ENCODE peak calls at places on chromosomes 1 and 21, in seven cellular contexts. J is SW 1271, N is head of caudate nucleus, I is NCI-H1436, W is lower lobe of right lung, K is AML-193, P is NCI-H2029 treated with DMSO at 0.1 percent for 48 hours. G is an unnamed sample.

GRCh38 chr1:33327587-33328325 is 6.9 kb upstream of the A3GALT2 start:
- DNase-seq in J (no peak), N (peak; percentile 63), I (no peak), W (peak; percentile 76), K (peak; percentile 15), P (peak; percentile 70), G (no peak)

GRCh38 chr21:31509108-31510017 is 150.1 kb upstream of the SOD1 start:
- DNase-seq in J (peak; percentile 62), N (peak; percentile 72), I (peak; percentile 23), W (no peak), K (no peak), P (peak; percentile 49), G (no peak)

GRCh38 chr1:223421025-223421424 is 27.8 kb downstream of the CCDC185 start:
- DNase-seq in J (no peak), N (no peak), I (no peak), W (no peak), K (no peak), P (no peak), G (no peak)

GRCh38 chr1:112625696-112626095 is 6.1 kb downstream of the CAPZA1 start:
- DNase-seq in J (no peak), N (no peak), I (no peak), W (no peak), K (no peak), P (no peak), G (no peak)

GRCh38 chr1:195754874-195755273 is 853.4 kb downstream of the KCNT2 start:
- DNase-seq in J (no peak), N (no peak), I (no peak), W (no peak), K (no peak), P (no peak), G (no peak)

GRCh38 chr1:119396982-119397381 is 18.0 kb upstream of the HSD3B2 start:
- DNase-seq in J (no peak), N (no peak), I (no peak), W (no peak), K (no peak), P (no peak), G (no peak)

GRCh38 chr1:5985250-5985649 is 7.0 kb downstream of the NPHP4 start:
- DNase-seq in J (no peak), N (no peak), I (no peak), W (peak; percentile 34), K (no peak), P (no peak), G (no peak)

GRCh38 chr1:29706936-29707335 is 470.6 kb downstream of the PTPRU start:
- DNase-seq in J (no peak), N (peak; percentile 20), I (peak; percentile 97), W (no peak), K (no peak), P (no peak), G (no peak)

GRCh38 chr1:240030236-240030635 is 61.4 kb upstream of the FMN2 start:
- DNase-seq in J (no peak), N (no peak), I (no peak), W (no peak), K (no peak), P (no peak), G (no peak)

GRCh38 chr1:59692591-59692990 is 122.2 kb upstream of the HOOK1 start:
- DNase-seq in J (no peak), N (no peak), I (peak; percentile 4), W (no peak), K (peak; percentile 44), P (no peak), G (no peak)

GRCh38 chr1:220876511-220877347 is 2.5 kb upstream of the HLX start:
- DNase-seq in J (no peak), N (no peak), I (no peak), W (peak; percentile 63), K (peak; percentile 29), P (no peak), G (peak; percentile 97)

GRCh38 chr1:8552135-8552534 is 234.2 kb downstream of the SLC45A1 start:
- DNase-seq in J (no peak), N (no peak), I (no peak), W (no peak), K (no peak), P (no peak), G (no peak)

G was measured in glomerular endothelial cell.